ENCODE peak calls at places on chromosomes 11 and 22, in nine cellular contexts. S is spleen, L is vagina, U is stomach, G is K562, W is suprapubic skin, Y is GM23338, O is Panc1, I is prostate gland. P is an unnamed sample.

GRCh38 chr11:112085822-112086421 is 634 bp downstream of the TIMM8B start:
- DNase-seq in S (peak; percentile 79), L (no peak), U (no peak), G (peak; percentile 35), W (no peak), Y (peak; percentile 43), O (peak; percentile 28), I (peak; percentile 6), P (peak; percentile 55)

GRCh38 chr11:71252782-71253730 is 679 bp upstream of the SHANK2 start:
- DNase-seq in S (no peak), L (no peak), U (peak; percentile 62), G (no peak), W (no peak), Y (peak; percentile 85), O (no peak), I (peak; percentile 48), P (no peak)

GRCh38 chr11:108092134-108092533 is 29.2 kb upstream of the ACAT1 start:
- DNase-seq in S (no peak), L (no peak), U (no peak), G (no peak), W (no peak), Y (no peak), O (no peak), I (no peak), P (no peak)

GRCh38 chr11:309558-309855 is 1.9 kb downstream of the IFITM2 start:
- DNase-seq in S (no peak), L (no peak), U (no peak), G (no peak), W (no peak), Y (no peak), O (no peak), I (no peak), P (no peak)

GRCh38 chr22:39664485-39665200 is 94.1 kb downstream of the CACNA1I start:
- DNase-seq in S (no peak), L (no peak), U (no peak), G (peak; percentile 97), W (no peak), Y (peak; percentile 94), O (no peak), I (no peak), P (peak; percentile 49)

GRCh38 chr11:61090092-61090491 is 12.2 kb upstream of the CD5 start:
- DNase-seq in S (no peak), L (no peak), U (no peak), G (no peak), W (no peak), Y (no peak), O (no peak), I (no peak), P (no peak)

GRCh38 chr11:46529086-46529905 is 64.5 kb downstream of the AMBRA1 start:
- DNase-seq in S (peak; percentile 88), L (no peak), U (peak; percentile 71), G (peak; percentile 89), W (peak; percentile 84), Y (peak; percentile 91), O (peak; percentile 46), I (peak; percentile 33), P (peak; percentile 83)

GRCh38 chr11:10303558-10304363 is 1.1 kb upstream of the ADM start:
- DNase-seq in S (peak; percentile 90), L (no peak), U (peak; percentile 48), G (no peak), W (no peak), Y (peak; percentile 80), O (no peak), I (peak; percentile 60), P (peak; percentile 30)

GRCh38 chr11:64638829-64639228 is 47.8 kb downstream of the SLC22A12 start:
- DNase-seq in S (no peak), L (no peak), U (no peak), G (no peak), W (no peak), Y (no peak), O (no peak), I (no peak), P (no peak)

GRCh38 chr11:64641596-64642417 is 50.8 kb downstream of the SLC22A12 start:
- DNase-seq in S (no peak), L (no peak), U (no peak), G (no peak), W (no peak), Y (no peak), O (no peak), I (no peak), P (no peak)

GRCh38 chr11:64639885-64640284 is 48.9 kb downstream of the SLC22A12 start:
- DNase-seq in S (no peak), L (no peak), U (no peak), G (no peak), W (no peak), Y (no peak), O (no peak), I (no peak), P (no peak)

GRCh38 chr11:64637346-64638016 is 46.5 kb downstream of the SLC22A12 start:
- DNase-seq in S (no peak), L (no peak), U (no peak), G (no peak), W (no peak), Y (no peak), O (no peak), I (no peak), P (peak; percentile 70)

DNA sequence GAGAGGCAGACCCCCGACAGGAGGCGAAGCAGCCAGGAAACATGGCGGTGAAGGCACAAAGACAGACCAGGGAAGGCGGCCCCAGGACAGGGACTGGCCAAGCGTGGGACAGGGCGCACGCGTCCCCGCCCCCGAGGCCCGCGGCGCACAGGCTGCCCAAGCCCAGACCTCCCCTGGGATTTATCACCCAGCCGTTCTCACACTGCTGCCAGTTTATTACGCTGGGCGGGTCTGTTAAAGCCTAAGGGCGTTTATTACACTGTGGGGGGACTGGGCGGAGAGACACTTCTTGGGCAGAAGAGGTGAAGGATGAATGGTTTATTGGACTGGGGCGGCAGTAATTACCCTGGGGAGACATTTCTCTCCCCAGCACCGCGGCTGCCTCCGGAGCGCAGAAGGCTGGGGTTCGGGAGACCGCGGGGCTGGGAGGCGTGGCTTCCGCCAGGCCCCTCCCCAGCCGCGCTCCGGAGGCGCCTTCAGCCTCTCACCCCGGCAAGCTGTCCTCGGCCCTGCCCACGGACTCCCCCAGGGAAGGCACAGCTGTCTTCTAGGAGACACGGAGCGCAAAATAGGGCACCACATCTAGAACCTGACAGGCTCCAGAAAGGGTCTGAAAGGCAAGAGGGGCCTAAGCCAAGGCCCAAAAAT is 47.1 kb downstream of the SLC22A12 start:
- DNase-seq in S (no peak), L (no peak), U (no peak), G (peak; percentile 71), W (no peak), Y (peak; percentile 61), O (no peak), I (no peak), P (peak; percentile 95)
- TF ChIP-seq POLR2AphosphoS5 in S (no peak), L (no peak), U (no peak), G (no peak), W (no peak), Y (no peak), O (no peak), I (no peak), P (no peak)

DNA sequence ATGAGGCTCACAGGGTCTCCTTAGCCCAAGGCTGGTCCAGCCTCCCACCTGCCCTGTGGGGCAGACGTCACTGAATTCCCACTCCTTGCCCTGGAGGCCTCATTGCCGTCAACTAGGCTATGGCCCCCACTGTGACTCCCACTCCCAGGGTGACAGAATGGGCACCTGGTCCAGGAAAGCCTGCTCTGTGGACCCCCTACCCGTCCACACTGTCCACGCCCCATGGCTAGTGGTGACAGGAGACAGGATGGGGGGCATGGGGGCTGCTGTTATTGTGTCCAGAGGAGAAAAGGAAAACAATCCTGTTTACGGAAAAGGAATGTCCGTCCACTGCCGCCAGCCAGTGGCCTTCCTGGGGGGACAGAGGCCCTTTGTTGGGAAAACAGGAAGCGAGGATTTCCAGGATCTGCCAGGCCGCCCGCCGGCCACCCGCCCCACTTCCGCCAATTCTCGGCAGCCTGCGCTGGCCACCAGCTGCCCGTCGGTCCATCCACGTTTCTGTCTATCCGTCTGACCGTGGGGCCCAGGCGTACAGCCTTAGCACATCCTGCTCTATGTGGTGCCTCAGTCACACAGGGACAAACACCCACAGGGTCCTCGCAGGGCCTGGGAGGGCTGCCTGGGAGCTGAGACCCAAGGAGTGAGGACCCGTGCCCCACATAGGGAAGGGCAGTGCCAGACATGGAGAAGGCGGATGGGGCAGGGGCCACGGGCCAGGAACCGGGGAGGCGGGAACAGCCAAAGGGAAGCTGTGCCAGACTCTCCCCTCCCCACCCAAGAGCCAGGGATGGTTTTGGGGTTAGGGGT is 19.5 kb downstream of the CRELD2 start:
- DNase-seq in S (peak; percentile 90), L (no peak), U (peak; percentile 29), G (no peak), W (no peak), Y (no peak), O (no peak), I (no peak), P (no peak)
- TF ChIP-seq POLR2AphosphoS5 in S (peak; percentile 83), L (peak; percentile 41), U (peak; percentile 32), G (no peak), W (no peak), Y (no peak), O (no peak), I (no peak), P (no peak)

GRCh38 chr22:46580940-46581579 is 39.1 kb upstream of the GRAMD4 start:
- DNase-seq in S (peak; percentile 28), L (no peak), U (no peak), G (no peak), W (no peak), Y (no peak), O (no peak), I (no peak), P (no peak)

GRCh38 chr22:46579751-46580449 is 40.3 kb upstream of the GRAMD4 start:
- DNase-seq in S (peak; percentile 73), L (no peak), U (no peak), G (no peak), W (no peak), Y (no peak), O (no peak), I (no peak), P (no peak)

GRCh38 chr22:46578251-46578823 is 40.9 kb upstream of the CELSR1 start:
- DNase-seq in S (peak; percentile 76), L (no peak), U (no peak), G (no peak), W (no peak), Y (no peak), O (no peak), I (no peak), P (no peak)

GRCh38 chr22:46577361-46578249 is 40.2 kb upstream of the CELSR1 start:
- DNase-seq in S (peak; percentile 86), L (no peak), U (no peak), G (peak; percentile 66), W (no peak), Y (no peak), O (no peak), I (no peak), P (peak; percentile 76)

DNA sequence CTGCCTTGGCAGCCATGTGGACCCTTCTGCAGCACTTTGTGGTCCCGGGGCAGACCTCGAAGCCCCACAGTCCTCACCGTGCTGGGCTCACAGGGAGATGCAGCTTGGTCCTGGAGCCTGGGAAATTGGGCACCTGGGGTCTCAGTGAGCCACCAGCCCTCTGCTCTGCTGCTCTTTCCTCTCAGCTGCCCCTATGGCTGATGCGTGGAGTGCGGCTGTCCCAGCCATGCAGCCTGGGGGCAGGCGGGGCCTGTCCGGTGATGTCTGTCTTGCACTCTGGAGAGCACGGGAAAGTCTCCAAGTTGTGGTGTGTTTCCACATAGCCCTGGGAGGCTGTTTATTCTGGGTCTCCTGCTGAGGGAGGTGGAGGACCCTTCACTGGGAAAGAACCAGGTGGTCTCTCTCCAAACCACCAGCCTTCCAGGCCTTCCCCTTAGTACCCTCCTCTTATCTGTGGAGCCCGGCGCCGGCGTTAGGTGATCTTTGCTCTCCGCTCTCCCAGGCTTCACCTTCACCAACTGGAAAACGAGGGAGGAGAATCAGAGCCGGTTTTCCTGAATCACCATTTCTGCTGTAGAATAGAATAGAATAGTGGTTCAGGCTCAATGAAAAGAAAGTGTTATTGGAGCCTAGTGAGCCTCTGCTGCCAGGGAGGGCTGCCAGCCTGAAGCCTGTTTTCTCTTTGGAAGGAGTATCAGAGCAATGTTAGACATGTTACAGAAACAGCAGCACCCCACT is 41.2 kb upstream of the GRAMD4 start:
- DNase-seq in S (peak; percentile 72), L (no peak), U (peak; percentile 57), G (no peak), W (no peak), Y (no peak), O (no peak), I (no peak), P (peak; percentile 75)
- TF ChIP-seq POLR2AphosphoS5 in S (no peak), L (peak; percentile 44), U (no peak), G (no peak), W (no peak), Y (no peak), O (no peak), I (no peak), P (no peak)

DNA sequence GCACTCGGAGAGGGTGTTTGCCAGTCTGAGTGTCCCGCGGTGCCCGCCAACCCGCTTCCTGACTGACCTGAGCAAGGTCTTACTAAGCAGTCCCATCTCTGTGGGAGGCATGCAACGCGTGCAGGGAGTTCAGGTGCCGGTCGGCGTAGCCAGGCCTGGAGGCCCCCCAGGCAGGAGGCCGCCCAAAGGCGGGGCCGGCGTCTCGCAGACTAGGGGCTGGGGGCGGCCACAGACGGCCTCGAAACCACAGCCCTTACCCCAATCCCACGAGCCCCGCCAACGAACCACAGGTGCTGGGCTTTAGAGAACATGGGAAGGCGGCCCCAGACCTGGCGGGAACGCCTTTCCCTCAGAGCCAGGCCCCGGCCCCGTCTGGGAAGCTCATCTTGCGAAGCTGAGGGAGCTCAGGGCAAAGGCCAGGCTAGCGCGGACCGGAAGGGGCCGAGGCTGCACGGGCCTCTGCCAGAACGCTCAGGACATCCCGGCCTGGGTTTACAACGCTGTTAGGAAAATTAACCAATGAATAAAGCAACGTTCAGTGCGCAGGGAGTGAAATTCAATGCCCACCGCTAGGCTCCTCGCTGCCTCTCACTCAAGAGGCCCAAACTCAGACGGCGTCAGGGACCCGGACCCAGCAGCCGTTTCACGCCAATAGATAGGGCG is 2.1 kb upstream of the MTFP1 start:
- DNase-seq in S (peak; percentile 93), L (no peak), U (no peak), G (peak; percentile 57), W (peak; percentile 89), Y (peak; percentile 87), O (no peak), I (peak; percentile 33), P (no peak)
- TF ChIP-seq POLR2AphosphoS5 in S (no peak), L (peak; percentile 99), U (no peak), G (peak; percentile 62), W (no peak), Y (peak; percentile 77), O (peak; percentile 77), I (no peak), P (peak; percentile 91)

P was measured in SK-N-SH.